ENCODE peak calls at places on chromosomes 2 and 18, in seven cellular contexts. One of them, this sample, is unnamed.

GRCh38 chr2:159138642-159139182 is 147.8 kb downstream of the WDSUB1 start:
- DNase-seq in left ventricle myocardium inferior: no peak
- DNase-seq in Peyer's patch: no peak
- DNase-seq in choroid plexus epithelial cell: peak
- DNase-seq in CD8-positive, alpha-beta T cell: no peak
- DNase-seq in cardiac muscle cell: no peak
- DNase-seq in fibroblast of mammary gland: no peak
- DNase-seq in this sample: no peak

GRCh38 chr2:73284296-73285161 is at the start of gene FBXO41:
- DNase-seq in left ventricle myocardium inferior: no peak
- DNase-seq in Peyer's patch: peak
- DNase-seq in choroid plexus epithelial cell: peak
- DNase-seq in CD8-positive, alpha-beta T cell: peak
- DNase-seq in cardiac muscle cell: peak
- DNase-seq in fibroblast of mammary gland: no peak
- DNase-seq in this sample: no peak

GRCh38 chr2:199455533-199456382 is 2.0 kb downstream of the SATB2 start:
- DNase-seq in left ventricle myocardium inferior: no peak
- DNase-seq in Peyer's patch: peak
- DNase-seq in choroid plexus epithelial cell: peak
- DNase-seq in CD8-positive, alpha-beta T cell: no peak
- DNase-seq in cardiac muscle cell: peak
- DNase-seq in fibroblast of mammary gland: peak
- DNase-seq in this sample: no peak

GRCh38 chr2:120502761-120503160 is 156.8 kb downstream of the INHBB start:
- DNase-seq in left ventricle myocardium inferior: no peak
- DNase-seq in Peyer's patch: peak
- DNase-seq in choroid plexus epithelial cell: no peak
- DNase-seq in CD8-positive, alpha-beta T cell: no peak
- DNase-seq in cardiac muscle cell: no peak
- DNase-seq in fibroblast of mammary gland: no peak
- DNase-seq in this sample: no peak

GRCh38 chr2:61787941-61788340 is 65.9 kb downstream of the FAM161A start:
- DNase-seq in left ventricle myocardium inferior: no peak
- DNase-seq in Peyer's patch: no peak
- DNase-seq in choroid plexus epithelial cell: no peak
- DNase-seq in CD8-positive, alpha-beta T cell: no peak
- DNase-seq in cardiac muscle cell: no peak
- DNase-seq in fibroblast of mammary gland: no peak
- DNase-seq in this sample: no peak

GRCh38 chr2:74921236-74921736 is 37.2 kb upstream of the POLE4 start:
- DNase-seq in left ventricle myocardium inferior: no peak
- DNase-seq in Peyer's patch: no peak
- DNase-seq in choroid plexus epithelial cell: no peak
- DNase-seq in CD8-positive, alpha-beta T cell: no peak
- DNase-seq in cardiac muscle cell: no peak
- DNase-seq in fibroblast of mammary gland: no peak
- DNase-seq in this sample: no peak

GRCh38 chr2:222052934-222053367 is 245.8 kb downstream of the PAX3 start:
- DNase-seq in left ventricle myocardium inferior: no peak
- DNase-seq in Peyer's patch: no peak
- DNase-seq in choroid plexus epithelial cell: no peak
- DNase-seq in CD8-positive, alpha-beta T cell: no peak
- DNase-seq in cardiac muscle cell: no peak
- DNase-seq in fibroblast of mammary gland: no peak
- DNase-seq in this sample: no peak

GRCh38 chr18:78501251-78501650 is 478.4 kb upstream of the SALL3 start:
- DNase-seq in left ventricle myocardium inferior: no peak
- DNase-seq in Peyer's patch: no peak
- DNase-seq in choroid plexus epithelial cell: no peak
- DNase-seq in CD8-positive, alpha-beta T cell: no peak
- DNase-seq in cardiac muscle cell: no peak
- DNase-seq in fibroblast of mammary gland: no peak
- DNase-seq in this sample: no peak

GRCh38 chr2:239830066-239830717 is 194.9 kb downstream of the NDUFA10 start:
- DNase-seq in left ventricle myocardium inferior: peak
- DNase-seq in Peyer's patch: no peak
- DNase-seq in choroid plexus epithelial cell: peak
- DNase-seq in CD8-positive, alpha-beta T cell: no peak
- DNase-seq in cardiac muscle cell: no peak
- DNase-seq in fibroblast of mammary gland: peak
- DNase-seq in this sample: peak

GRCh38 chr2:127569274-127570065 is 34.0 kb downstream of the MYO7B start:
- DNase-seq in left ventricle myocardium inferior: no peak
- DNase-seq in Peyer's patch: no peak
- DNase-seq in choroid plexus epithelial cell: peak
- DNase-seq in CD8-positive, alpha-beta T cell: no peak
- DNase-seq in cardiac muscle cell: peak
- DNase-seq in fibroblast of mammary gland: peak
- DNase-seq in this sample: peak

GRCh38 chr18:59848002-59848401 is 51.8 kb upstream of the PMAIP1 start:
- DNase-seq in left ventricle myocardium inferior: no peak
- DNase-seq in Peyer's patch: no peak
- DNase-seq in choroid plexus epithelial cell: no peak
- DNase-seq in CD8-positive, alpha-beta T cell: no peak
- DNase-seq in cardiac muscle cell: no peak
- DNase-seq in fibroblast of mammary gland: no peak
- DNase-seq in this sample: no peak

GRCh38 chr2:229376866-229377265 is 105.8 kb upstream of the PID1 start:
- DNase-seq in left ventricle myocardium inferior: no peak
- DNase-seq in Peyer's patch: no peak
- DNase-seq in choroid plexus epithelial cell: peak
- DNase-seq in CD8-positive, alpha-beta T cell: no peak
- DNase-seq in cardiac muscle cell: no peak
- DNase-seq in fibroblast of mammary gland: peak
- DNase-seq in this sample: no peak

GRCh38 chr2:221572821-221573429 is 821 bp upstream of the EPHA4 start:
- DNase-seq in left ventricle myocardium inferior: peak
- DNase-seq in Peyer's patch: peak
- DNase-seq in choroid plexus epithelial cell: peak
- DNase-seq in CD8-positive, alpha-beta T cell: peak
- DNase-seq in cardiac muscle cell: peak
- DNase-seq in fibroblast of mammary gland: peak
- DNase-seq in this sample: peak

GRCh38 chr2:195984951-195985726 is 83.5 kb downstream of the DNAH7 start:
- DNase-seq in left ventricle myocardium inferior: no peak
- DNase-seq in Peyer's patch: no peak
- DNase-seq in choroid plexus epithelial cell: peak
- DNase-seq in CD8-positive, alpha-beta T cell: no peak
- DNase-seq in cardiac muscle cell: peak
- DNase-seq in fibroblast of mammary gland: peak
- DNase-seq in this sample: no peak

GRCh38 chr2:68739261-68740183 is 4.9 kb downstream of the ARHGAP25 start:
- DNase-seq in left ventricle myocardium inferior: no peak
- DNase-seq in Peyer's patch: no peak
- DNase-seq in choroid plexus epithelial cell: no peak
- DNase-seq in CD8-positive, alpha-beta T cell: no peak
- DNase-seq in cardiac muscle cell: no peak
- DNase-seq in fibroblast of mammary gland: no peak
- DNase-seq in this sample: peak

GRCh38 chr2:2739231-2739795 is 408.2 kb upstream of the MYT1L start:
- DNase-seq in left ventricle myocardium inferior: no peak
- DNase-seq in Peyer's patch: no peak
- DNase-seq in choroid plexus epithelial cell: no peak
- DNase-seq in CD8-positive, alpha-beta T cell: no peak
- DNase-seq in cardiac muscle cell: no peak
- DNase-seq in fibroblast of mammary gland: no peak
- DNase-seq in this sample: no peak

GRCh38 chr2:158142568-158143332 is 41.1 kb downstream of the UPP2 start:
- DNase-seq in left ventricle myocardium inferior: no peak
- DNase-seq in Peyer's patch: no peak
- DNase-seq in choroid plexus epithelial cell: peak
- DNase-seq in CD8-positive, alpha-beta T cell: no peak
- DNase-seq in cardiac muscle cell: peak
- DNase-seq in fibroblast of mammary gland: no peak
- DNase-seq in this sample: no peak

GRCh38 chr2:227106845-227107759 is 56.9 kb downstream of the COL4A4 start:
- DNase-seq in left ventricle myocardium inferior: no peak
- DNase-seq in Peyer's patch: no peak
- DNase-seq in choroid plexus epithelial cell: peak
- DNase-seq in CD8-positive, alpha-beta T cell: no peak
- DNase-seq in cardiac muscle cell: peak
- DNase-seq in fibroblast of mammary gland: peak
- DNase-seq in this sample: peak

GRCh38 chr2:204180671-204181070 is 244.1 kb downstream of the ICOS start:
- DNase-seq in left ventricle myocardium inferior: no peak
- DNase-seq in Peyer's patch: no peak
- DNase-seq in choroid plexus epithelial cell: no peak
- DNase-seq in CD8-positive, alpha-beta T cell: no peak
- DNase-seq in cardiac muscle cell: no peak
- DNase-seq in fibroblast of mammary gland: no peak
- DNase-seq in this sample: no peak

DNA sequence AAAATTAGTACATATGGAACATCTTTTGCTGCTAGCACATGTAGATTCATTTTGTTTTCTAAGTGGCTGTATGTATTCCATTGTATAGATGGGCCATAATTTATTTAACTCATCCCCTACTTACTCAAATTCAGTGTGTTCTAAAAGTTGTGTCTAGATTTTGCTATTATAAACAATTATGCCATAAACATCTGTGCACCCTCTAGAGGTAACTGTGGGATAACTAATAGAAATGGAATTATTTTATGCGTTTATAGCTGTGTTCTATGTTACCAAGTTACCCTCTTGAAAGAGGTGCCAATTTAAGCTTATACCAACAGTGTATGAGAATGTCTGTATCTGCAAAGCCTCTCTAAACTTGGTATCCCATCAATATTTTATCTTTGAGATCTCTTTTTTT is 100.4 kb downstream of the MMADHC start:
- DNase-seq in left ventricle myocardium inferior: no peak
- DNase-seq in Peyer's patch: no peak
- DNase-seq in choroid plexus epithelial cell: no peak
- DNase-seq in CD8-positive, alpha-beta T cell: no peak
- DNase-seq in cardiac muscle cell: no peak
- DNase-seq in fibroblast of mammary gland: no peak
- DNase-seq in this sample: no peak
- TF ChIP-seq CTCF in left ventricle myocardium inferior: no peak
- TF ChIP-seq CTCF in Peyer's patch: peak
- TF ChIP-seq CTCF in choroid plexus epithelial cell: no peak
- TF ChIP-seq CTCF in CD8-positive, alpha-beta T cell: no peak
- TF ChIP-seq CTCF in cardiac muscle cell: no peak
- TF ChIP-seq CTCF in fibroblast of mammary gland: peak
- TF ChIP-seq CTCF in this sample: peak

GRCh38 chr2:55419514-55420243 is at the start of gene CCDC88A:
- DNase-seq in left ventricle myocardium inferior: peak
- DNase-seq in Peyer's patch: peak
- DNase-seq in choroid plexus epithelial cell: peak
- DNase-seq in CD8-positive, alpha-beta T cell: peak
- DNase-seq in cardiac muscle cell: peak
- DNase-seq in fibroblast of mammary gland: peak
- DNase-seq in this sample: peak
- TF ChIP-seq CTCF in left ventricle myocardium inferior: peak
- TF ChIP-seq CTCF in Peyer's patch: no peak
- TF ChIP-seq CTCF in choroid plexus epithelial cell: peak
- TF ChIP-seq CTCF in CD8-positive, alpha-beta T cell: no peak
- TF ChIP-seq CTCF in cardiac muscle cell: peak
- TF ChIP-seq CTCF in fibroblast of mammary gland: no peak
- TF ChIP-seq CTCF in this sample: peak

GRCh38 chr18:36899289-36899688 is 70.4 kb downstream of the KIAA1328 start:
- DNase-seq in left ventricle myocardium inferior: no peak
- DNase-seq in Peyer's patch: no peak
- DNase-seq in choroid plexus epithelial cell: peak
- DNase-seq in CD8-positive, alpha-beta T cell: no peak
- DNase-seq in cardiac muscle cell: peak
- DNase-seq in fibroblast of mammary gland: peak
- DNase-seq in this sample: no peak
- TF ChIP-seq CTCF in left ventricle myocardium inferior: no peak
- TF ChIP-seq CTCF in Peyer's patch: peak
- TF ChIP-seq CTCF in choroid plexus epithelial cell: peak
- TF ChIP-seq CTCF in CD8-positive, alpha-beta T cell: no peak
- TF ChIP-seq CTCF in cardiac muscle cell: no peak
- TF ChIP-seq CTCF in fibroblast of mammary gland: peak
- TF ChIP-seq CTCF in this sample: peak

DNA sequence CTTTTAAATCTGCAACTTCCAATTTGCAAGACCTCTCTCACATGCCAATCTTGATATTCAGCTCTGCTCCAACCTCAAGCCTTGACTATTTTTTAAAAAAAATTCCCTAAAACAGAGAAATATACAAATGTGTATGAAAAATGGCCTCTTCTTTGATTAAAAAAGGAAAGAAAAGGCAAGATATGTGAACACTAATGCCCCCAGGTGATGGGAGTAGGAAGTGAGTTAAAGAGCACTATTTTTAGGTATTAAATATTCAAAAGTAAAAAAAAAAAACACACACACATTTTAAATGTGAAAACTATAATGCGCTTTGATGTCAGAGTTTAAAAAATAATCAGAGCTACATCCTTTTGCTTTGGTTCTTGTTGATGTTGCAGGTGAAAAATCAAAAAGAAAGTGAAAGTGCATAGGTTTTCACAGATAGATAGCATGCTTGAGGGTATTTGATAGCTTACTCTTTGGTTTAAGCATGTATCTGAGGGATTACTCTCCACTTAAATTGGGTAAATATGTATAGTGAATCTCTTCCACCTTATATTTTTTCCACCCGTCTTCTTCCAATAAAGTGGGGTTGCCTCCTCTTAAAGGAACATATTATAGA is 406.0 kb upstream of the POU3F3 start:
- DNase-seq in left ventricle myocardium inferior: no peak
- DNase-seq in Peyer's patch: no peak
- DNase-seq in choroid plexus epithelial cell: no peak
- DNase-seq in CD8-positive, alpha-beta T cell: no peak
- DNase-seq in cardiac muscle cell: no peak
- DNase-seq in fibroblast of mammary gland: no peak
- DNase-seq in this sample: no peak
- TF ChIP-seq CTCF in left ventricle myocardium inferior: no peak
- TF ChIP-seq CTCF in Peyer's patch: no peak
- TF ChIP-seq CTCF in choroid plexus epithelial cell: no peak
- TF ChIP-seq CTCF in CD8-positive, alpha-beta T cell: no peak
- TF ChIP-seq CTCF in cardiac muscle cell: no peak
- TF ChIP-seq CTCF in fibroblast of mammary gland: no peak
- TF ChIP-seq CTCF in this sample: peak